ENCODE peak calls at places on chromosomes 16 and 17, in ten cellular contexts. T is HepG2, Q is stomach, K is breast epithelium, Z is H1, N is SK-N-SH, A is GM12892, W is HCT116, Y is esophagus muscularis mucosa, L is suprapubic skin. F is an unnamed sample.

GRCh38 chr16:13559624-13560023 is 360.3 kb upstream of the ERCC4 start:
- DNase-seq in L (no peak), A (no peak), Y (peak; percentile 26), K (no peak), W (no peak), Q (no peak), N (no peak), Z (no peak), T (no peak), F (no peak)

GRCh38 chr17:78806451-78806850 is 24.4 kb upstream of the CYTH1 start:
- DNase-seq in Q (no peak), T (no peak), A (no peak), K (no peak), Y (no peak), N (no peak), Z (no peak), L (no peak), W (no peak), F (no peak)

GRCh38 chr16:49262501-49262900 is 19.1 kb downstream of the CBLN1 start:
- DNase-seq in N (no peak), L (no peak), W (no peak), Y (peak; percentile 77), T (no peak), A (no peak), Q (no peak), K (no peak), Z (no peak), F (no peak)

GRCh38 chr16:50152807-50153647 is at the start of gene TENT4B:
- DNase-seq in Q (peak; percentile 87), Z (peak; percentile 34), A (peak; percentile 87), W (peak; percentile 61), T (peak; percentile 62), L (peak; percentile 94), K (peak; percentile 79), N (peak; percentile 99), Y (peak; percentile 95), F (no peak)

GRCh38 chr17:47736501-47737211 is 3.6 kb downstream of the TBX21 start:
- DNase-seq in T (no peak), W (no peak), L (peak; percentile 57), K (peak; percentile 39), Q (peak; percentile 20), Y (no peak), N (no peak), A (no peak), Z (no peak), F (no peak)

GRCh38 chr16:11126389-11127072 is 129.5 kb downstream of the SOCS1 start:
- DNase-seq in Q (no peak), K (no peak), L (no peak), A (no peak), N (no peak), T (no peak), W (no peak), Z (no peak), Y (no peak), F (no peak)

GRCh38 chr17:74008196-74008595 is 195.3 kb upstream of the RPL38 start:
- DNase-seq in N (peak; percentile 75), Z (peak; percentile 21), W (peak; percentile 16), Q (no peak), K (no peak), L (no peak), T (peak; percentile 16), A (no peak), Y (no peak), F (no peak)

GRCh38 chr16:87145181-87146176 is 171.7 kb downstream of the C16orf95 start:
- DNase-seq in T (no peak), Y (no peak), L (no peak), Q (no peak), N (no peak), K (no peak), A (no peak), Z (no peak), W (peak; percentile 97), F (no peak)

GRCh38 chr17:71024172-71024571 is 854.8 kb downstream of the KCNJ2 start:
- DNase-seq in L (no peak), T (no peak), Q (no peak), Z (no peak), N (no peak), K (no peak), W (no peak), Y (no peak), A (no peak), F (no peak)

GRCh38 chr16:87416826-87417471 is 24.8 kb downstream of the MAP1LC3B start:
- DNase-seq in A (no peak), L (peak; percentile 78), N (peak; percentile 73), Q (no peak), Z (no peak), W (no peak), Y (no peak), T (peak; percentile 29), K (no peak), F (no peak)

GRCh38 chr16:72940886-72941285 is 107.0 kb downstream of the ZFHX3 start:
- DNase-seq in W (no peak), Z (no peak), A (no peak), Y (no peak), N (no peak), Q (no peak), K (no peak), T (no peak), L (no peak), F (no peak)

GRCh38 chr17:18626152-18626870 is 17.9 kb downstream of the TBC1D28 start:
- DNase-seq in L (no peak), A (no peak), T (no peak), K (no peak), N (peak; percentile 3), W (no peak), Z (no peak), Q (no peak), Y (no peak), F (no peak)

GRCh38 chr17:40726919-40727318 is 23.4 kb upstream of the KRT24 start:
- DNase-seq in L (no peak), Y (no peak), Z (no peak), Q (no peak), T (peak; percentile 35), A (no peak), N (no peak), K (no peak), W (peak; percentile 16), F (no peak)

GRCh38 chr17:69643686-69644085 is 229.2 kb downstream of the MAP2K6 start:
- DNase-seq in A (no peak), W (no peak), Q (no peak), L (no peak), T (no peak), K (no peak), Y (no peak), Z (no peak), N (no peak), F (no peak)

GRCh38 chr16:12062343-12063003 is 85.9 kb downstream of the SNX29 start:
- DNase-seq in N (no peak), L (peak; percentile 94), W (peak; percentile 4), T (no peak), A (no peak), Z (no peak), Y (peak; percentile 96), Q (peak; percentile 54), K (no peak), F (no peak)

GRCh38 chr16:47045459-47045858 is 72.0 kb upstream of the DNAJA2 start:
- DNase-seq in Z (no peak), N (no peak), Q (no peak), T (no peak), W (no peak), A (no peak), Y (no peak), K (no peak), L (no peak), F (no peak)

GRCh38 chr16:56013962-56014552 is 138.9 kb upstream of the CES5A start:
- DNase-seq in K (no peak), Q (no peak), T (peak; percentile 45), W (peak; percentile 4), Z (peak; percentile 44), L (no peak), A (no peak), Y (no peak), N (no peak), F (no peak)

DNA sequence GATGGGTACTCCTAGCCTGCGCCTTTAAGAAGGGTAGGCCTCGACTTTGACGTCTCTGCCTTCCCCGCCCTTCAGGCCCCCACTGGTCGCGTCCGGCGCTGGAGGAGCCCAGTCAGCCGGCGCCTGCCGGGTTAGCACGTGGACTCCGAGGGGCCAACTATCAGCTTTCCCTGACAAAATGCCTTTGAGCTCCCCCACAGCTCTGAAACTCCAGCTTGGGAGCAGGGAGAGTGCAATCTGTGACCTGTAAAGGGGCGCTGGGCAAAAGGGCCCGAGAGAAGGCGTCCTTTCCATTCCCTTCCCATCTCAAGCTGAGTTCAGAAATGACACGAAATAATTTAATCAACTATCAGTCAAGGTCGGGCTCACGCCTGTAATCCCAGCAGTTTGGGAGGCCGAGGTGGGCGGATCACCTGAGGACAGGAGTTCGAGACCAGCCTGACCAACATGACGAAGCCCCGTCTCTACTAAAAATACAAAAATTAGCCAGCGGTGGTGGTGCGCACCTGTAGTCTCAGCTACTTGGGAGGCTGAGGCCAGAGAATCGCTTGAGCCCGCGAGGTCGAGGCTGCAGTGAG is 2.3 kb upstream of the SLC25A39 start:
- DNase-seq in Y (peak; percentile 99), A (peak; percentile 94), N (peak; percentile 94), T (peak; percentile 95), Q (peak; percentile 97), K (peak; percentile 95), Z (peak; percentile 86), W (peak; percentile 97), L (peak; percentile 98), F (peak; percentile 70)
- TF ChIP-seq POLR2AphosphoS5 in Y (peak; percentile 68), A (no peak), N (peak; percentile 15), T (no peak), Q (peak; percentile 78), K (peak; percentile 71), Z (no peak), W (peak; percentile 78), L (peak; percentile 4), F (peak; percentile 26)

DNA sequence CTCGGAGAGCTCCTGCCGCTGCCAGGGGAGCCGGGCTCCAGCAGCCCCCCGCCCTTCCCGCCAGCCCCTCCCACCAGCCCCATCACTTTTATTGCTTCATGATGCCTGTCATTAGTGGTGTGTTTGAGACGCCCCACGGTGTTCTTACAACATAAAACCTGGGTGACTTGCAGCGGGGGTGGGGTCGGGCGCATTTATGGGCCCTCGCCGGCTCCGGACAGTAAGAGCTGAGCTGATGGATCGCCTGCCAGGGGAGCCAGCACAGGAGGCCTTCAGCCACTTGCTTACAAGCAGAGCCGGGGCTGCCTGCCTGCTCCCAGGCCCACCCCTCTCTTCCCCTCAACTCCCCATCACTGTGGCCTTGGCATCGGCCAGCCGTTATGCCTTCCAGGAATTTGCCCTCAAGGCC is 82.9 kb upstream of the CBX4 start:
- DNase-seq in W (no peak), T (no peak), Z (no peak), A (no peak), L (no peak), K (no peak), N (no peak), Y (no peak), Q (no peak), F (no peak)
- TF ChIP-seq POLR2AphosphoS5 in W (no peak), T (no peak), Z (no peak), A (no peak), L (no peak), K (no peak), N (no peak), Y (no peak), Q (no peak), F (no peak)

GRCh38 chr17:15493031-15493750 is 25.8 kb upstream of the CDRT4 start:
- DNase-seq in T (no peak), L (no peak), W (no peak), Y (no peak), N (no peak), Z (no peak), A (no peak), Q (no peak), K (no peak), F (no peak)
- TF ChIP-seq POLR2AphosphoS5 in T (no peak), L (no peak), W (no peak), Y (no peak), N (no peak), Z (no peak), A (no peak), Q (no peak), K (no peak), F (no peak)

GRCh38 chr17:34930283-34930682 is 31.0 kb downstream of the CCT6B start:
- DNase-seq in L (no peak), A (no peak), T (no peak), K (no peak), Q (no peak), Y (no peak), W (no peak), N (no peak), Z (no peak), F (no peak)
- TF ChIP-seq POLR2AphosphoS5 in L (no peak), A (no peak), T (no peak), K (no peak), Q (no peak), Y (no peak), W (no peak), N (no peak), Z (no peak), F (no peak)